ENCODE peak calls at places on chromosome 21, in nine cellular contexts. W is psoas muscle, Y is GM06990, R is WTC11, J is astrocyte of the spinal cord, B is RWPE1, D is neural crest cell, U is cardiac fibroblast, O is uterus. M is an unnamed sample.

GRCh38 chr21:15978158-15978805 is 248.5 kb downstream of the USP25 start:
- DNase-seq in W (no peak), Y (no peak), R (no peak), J (peak; percentile 79), B (no peak), D (no peak), U (peak; percentile 16), O (no peak), M (no peak)

GRCh38 chr21:31893841-31894240 is 21.0 kb downstream of the HUNK start:
- DNase-seq in W (no peak), Y (no peak), R (no peak), J (no peak), B (no peak), D (no peak), U (no peak), O (no peak), M (no peak)

GRCh38 chr21:33654412-33654811 is 12.1 kb downstream of the ITSN1 start:
- DNase-seq in W (no peak), Y (no peak), R (no peak), J (no peak), B (no peak), D (no peak), U (no peak), O (no peak), M (no peak)

GRCh38 chr21:32457360-32457840 is 44.9 kb downstream of the EVA1C start:
- DNase-seq in W (peak; percentile 58), Y (no peak), R (no peak), J (no peak), B (no peak), D (no peak), U (peak; percentile 58), O (peak; percentile 35), M (no peak)

GRCh38 chr21:16264314-16264713 is 534.5 kb downstream of the USP25 start:
- DNase-seq in W (no peak), Y (no peak), R (no peak), J (no peak), B (no peak), D (no peak), U (peak; percentile 37), O (no peak), M (no peak)

GRCh38 chr21:20030390-20030789 is 967.8 kb upstream of the NCAM2 start:
- DNase-seq in W (peak; percentile 57), Y (no peak), R (no peak), J (no peak), B (no peak), D (no peak), U (no peak), O (no peak), M (no peak)

GRCh38 chr21:42614391-42614790 is 39.0 kb upstream of the PDE9A start:
- DNase-seq in W (no peak), Y (no peak), R (no peak), J (no peak), B (no peak), D (no peak), U (no peak), O (no peak), M (no peak)

GRCh38 chr21:14383596-14384210 is 757 bp upstream of the HSPA13 start:
- DNase-seq in W (no peak), Y (no peak), R (no peak), J (no peak), B (no peak), D (no peak), U (peak; percentile 52), O (no peak), M (no peak)

GRCh38 chr21:33122507-33122906 is 52.6 kb downstream of the OLIG1 start:
- DNase-seq in W (no peak), Y (no peak), R (no peak), J (no peak), B (no peak), D (no peak), U (no peak), O (no peak), M (no peak)

GRCh38 chr21:39115659-39116235 is 67.5 kb downstream of the PSMG1 start:
- DNase-seq in W (no peak), Y (no peak), R (no peak), J (no peak), B (no peak), D (no peak), U (no peak), O (no peak), M (no peak)

GRCh38 chr21:31766895-31767294 is 35.0 kb upstream of the SCAF4 start:
- DNase-seq in W (no peak), Y (no peak), R (no peak), J (no peak), B (no peak), D (no peak), U (no peak), O (no peak), M (no peak)

GRCh38 chr21:33924079-33924765 is 8.6 kb upstream of the ATP5PO start:
- DNase-seq in W (peak; percentile 93), Y (peak; percentile 68), R (peak; percentile 94), J (peak; percentile 76), B (peak; percentile 80), D (peak; percentile 95), U (peak; percentile 85), O (peak; percentile 86), M (peak; percentile 86)

GRCh38 chr21:18548249-18548648 is 144.7 kb upstream of the TMPRSS15 start:
- DNase-seq in W (no peak), Y (no peak), R (no peak), J (no peak), B (no peak), D (no peak), U (no peak), O (no peak), M (no peak)

GRCh38 chr21:17560377-17560776 is 47.5 kb downstream of the CXADR start:
- DNase-seq in W (no peak), Y (no peak), R (no peak), J (no peak), B (no peak), D (no peak), U (no peak), O (no peak), M (no peak)

GRCh38 chr21:15841856-15842564 is 112.2 kb downstream of the USP25 start:
- DNase-seq in W (no peak), Y (no peak), R (no peak), J (peak; percentile 80), B (peak; percentile 8), D (no peak), U (peak; percentile 79), O (no peak), M (no peak)

DNA sequence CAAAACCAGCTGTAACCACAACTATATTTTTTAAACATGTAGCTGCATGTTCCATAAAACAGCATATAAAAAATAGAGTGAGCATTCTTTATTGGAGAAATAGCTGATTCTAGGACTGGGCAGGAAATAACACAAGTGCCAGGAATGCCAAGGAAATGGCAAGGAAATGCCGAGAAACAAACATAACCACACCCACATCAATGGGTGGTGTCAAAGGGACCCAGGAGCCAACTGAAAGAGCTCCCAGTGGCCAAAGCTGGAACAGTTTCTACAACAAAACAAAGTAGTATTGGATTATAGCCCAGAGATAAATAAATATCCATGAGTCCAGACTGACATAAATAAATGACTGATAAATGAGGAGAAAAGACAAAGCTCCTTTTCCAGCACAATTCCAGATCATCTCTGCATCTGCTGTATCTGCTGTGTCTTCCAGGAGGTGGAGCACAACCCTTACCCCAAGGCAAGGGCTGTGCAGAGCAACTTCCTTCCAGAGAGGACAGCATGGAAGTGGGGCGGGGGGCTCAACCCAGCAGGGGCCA is 28.1 kb downstream of the ADARB1 start:
- DNase-seq in W (no peak), Y (no peak), R (no peak), J (no peak), B (peak; percentile 76), D (no peak), U (peak; percentile 85), O (no peak), M (no peak)
- TF ChIP-seq CTCF in W (peak; percentile 34), Y (peak; percentile 38), R (no peak), J (no peak), B (peak; percentile 67), D (peak; percentile 27), U (peak; percentile 36), O (peak; percentile 31), M (peak; percentile 43)

DNA sequence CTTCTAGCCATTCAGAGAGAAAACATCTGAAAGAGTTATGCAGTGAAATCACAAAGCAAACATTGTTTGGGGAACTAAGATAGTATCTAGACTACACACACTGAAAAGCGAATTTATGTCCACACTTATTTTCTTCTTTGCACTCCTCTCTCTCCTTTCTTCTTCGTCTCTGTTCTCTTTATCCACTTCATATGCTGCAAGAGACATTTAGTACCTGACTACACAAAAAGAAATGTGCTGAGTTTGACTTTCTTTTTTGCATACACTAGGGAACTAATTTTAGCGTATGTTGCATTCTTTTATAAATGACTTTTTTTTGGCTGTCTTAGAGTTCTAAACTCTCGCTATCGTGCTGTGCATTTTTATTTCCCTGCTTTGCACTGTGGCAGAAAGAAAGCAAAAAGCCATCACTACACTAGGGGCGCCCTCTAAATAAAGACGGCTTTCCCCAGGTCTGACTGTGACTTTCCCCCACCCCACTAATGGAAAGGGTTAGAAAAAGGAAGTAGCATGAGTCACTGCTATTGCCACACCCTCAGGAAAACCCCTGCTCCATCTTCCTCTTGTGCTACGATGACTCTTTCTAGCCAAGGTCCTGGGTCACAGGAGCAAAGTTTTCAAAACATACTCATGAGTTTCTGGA is 65.7 kb downstream of the MAP3K7CL start:
- DNase-seq in W (no peak), Y (peak; percentile 73), R (no peak), J (peak; percentile 89), B (peak; percentile 92), D (no peak), U (peak; percentile 93), O (no peak), M (no peak)
- TF ChIP-seq CTCF in W (no peak), Y (peak; percentile 70), R (no peak), J (peak; percentile 29), B (peak; percentile 47), D (peak; percentile 34), U (peak; percentile 59), O (no peak), M (peak; percentile 41)

GRCh38 chr21:26130249-26130896 is 40.2 kb downstream of the APP start:
- DNase-seq in W (no peak), Y (no peak), R (no peak), J (peak; percentile 51), B (peak; percentile 38), D (no peak), U (peak; percentile 80), O (no peak), M (no peak)
- TF ChIP-seq CTCF in W (no peak), Y (no peak), R (no peak), J (no peak), B (no peak), D (no peak), U (no peak), O (no peak), M (no peak)

GRCh38 chr21:45639206-45640000 is 4.1 kb upstream of the PCBP3 start:
- DNase-seq in W (no peak), Y (no peak), R (no peak), J (peak; percentile 3), B (no peak), D (no peak), U (no peak), O (no peak), M (no peak)

GRCh38 chr21:45640888-45641479 is 2.5 kb upstream of the PCBP3 start:
- DNase-seq in W (no peak), Y (no peak), R (peak; percentile 62), J (peak; percentile 64), B (peak; percentile 33), D (no peak), U (peak; percentile 82), O (no peak), M (peak; percentile 82)

GRCh38 chr21:45638707-45639106 is 4.8 kb upstream of the PCBP3 start:
- DNase-seq in W (no peak), Y (no peak), R (no peak), J (no peak), B (no peak), D (no peak), U (no peak), O (no peak), M (no peak)

GRCh38 chr21:45641480-45642035 is 2.0 kb upstream of the PCBP3 start:
- DNase-seq in W (no peak), Y (no peak), R (no peak), J (no peak), B (no peak), D (no peak), U (no peak), O (no peak), M (no peak)

GRCh38 chr21:45640001-45640887 is 3.3 kb upstream of the PCBP3 start:
- DNase-seq in W (no peak), Y (no peak), R (no peak), J (no peak), B (no peak), D (no peak), U (no peak), O (no peak), M (no peak)
- TF ChIP-seq CTCF in W (no peak), Y (no peak), R (no peak), J (peak; percentile 3), B (no peak), D (no peak), U (no peak), O (no peak), M (no peak)

M was measured in H9.